ENCODE peak calls at places on chromosomes 12 and 14, in eight cellular contexts. G, K, Y, Q, C, H, Z and L are unnamed samples.

GRCh38 chr12:25811656-25812126 is 146.8 kb upstream of the RASSF8 start:
- DNase-seq in G (no peak), K (no peak), Y (peak), Q (no peak), C (no peak), H (peak), Z (no peak), L (peak)

GRCh38 chr12:94172973-94173372 is 24.6 kb downstream of the PLXNC1 start:
- DNase-seq in G (no peak), K (no peak), Y (peak), Q (no peak), C (no peak), H (peak), Z (peak), L (no peak)

GRCh38 chr12:124147579-124147978 is 147.3 kb upstream of the RFLNA start:
- DNase-seq in G (no peak), K (no peak), Y (no peak), Q (no peak), C (no peak), H (no peak), Z (no peak), L (no peak)

GRCh38 chr14:102751088-102751487 is 26.2 kb upstream of the TRAF3 start:
- DNase-seq in G (no peak), K (no peak), Y (no peak), Q (no peak), C (no peak), H (no peak), Z (no peak), L (no peak)

GRCh38 chr14:40058916-40059897 is 627.0 kb upstream of the FBXO33 start:
- DNase-seq in G (no peak), K (no peak), Y (no peak), Q (no peak), C (no peak), H (no peak), Z (no peak), L (no peak)

GRCh38 chr14:67623114-67623513 is 3.4 kb downstream of the ARG2 start:
- DNase-seq in G (no peak), K (no peak), Y (no peak), Q (no peak), C (no peak), H (no peak), Z (no peak), L (no peak)

GRCh38 chr12:12551115-12551514 is 11.5 kb downstream of the DUSP16 start:
- DNase-seq in G (no peak), K (no peak), Y (no peak), Q (no peak), C (no peak), H (no peak), Z (no peak), L (no peak)

GRCh38 chr14:21104448-21105060 is 3.7 kb downstream of the TMEM253 start:
- DNase-seq in G (peak), K (peak), Y (peak), Q (peak), C (peak), H (peak), Z (peak), L (peak)

GRCh38 chr14:68402525-68403101 is 390.3 kb downstream of the ZFP36L1 start:
- DNase-seq in G (no peak), K (no peak), Y (no peak), Q (no peak), C (no peak), H (no peak), Z (no peak), L (no peak)

GRCh38 chr14:66311058-66311457 is 175.1 kb upstream of the CCDC196 start:
- DNase-seq in G (no peak), K (no peak), Y (no peak), Q (no peak), C (no peak), H (no peak), Z (no peak), L (no peak)

GRCh38 chr12:66191547-66192126 is 2.6 kb downstream of the IRAK3 start:
- DNase-seq in G (no peak), K (no peak), Y (no peak), Q (no peak), C (no peak), H (no peak), Z (no peak), L (no peak)

GRCh38 chr12:49687941-49688340 is 19.3 kb downstream of the FMNL3 start:
- DNase-seq in G (no peak), K (peak), Y (no peak), Q (no peak), C (no peak), H (no peak), Z (no peak), L (no peak)
- TF ChIP-seq CTCF in G (no peak), K (no peak), Y (no peak), Q (no peak), C (no peak), H (no peak), Z (no peak), L (no peak)

DNA sequence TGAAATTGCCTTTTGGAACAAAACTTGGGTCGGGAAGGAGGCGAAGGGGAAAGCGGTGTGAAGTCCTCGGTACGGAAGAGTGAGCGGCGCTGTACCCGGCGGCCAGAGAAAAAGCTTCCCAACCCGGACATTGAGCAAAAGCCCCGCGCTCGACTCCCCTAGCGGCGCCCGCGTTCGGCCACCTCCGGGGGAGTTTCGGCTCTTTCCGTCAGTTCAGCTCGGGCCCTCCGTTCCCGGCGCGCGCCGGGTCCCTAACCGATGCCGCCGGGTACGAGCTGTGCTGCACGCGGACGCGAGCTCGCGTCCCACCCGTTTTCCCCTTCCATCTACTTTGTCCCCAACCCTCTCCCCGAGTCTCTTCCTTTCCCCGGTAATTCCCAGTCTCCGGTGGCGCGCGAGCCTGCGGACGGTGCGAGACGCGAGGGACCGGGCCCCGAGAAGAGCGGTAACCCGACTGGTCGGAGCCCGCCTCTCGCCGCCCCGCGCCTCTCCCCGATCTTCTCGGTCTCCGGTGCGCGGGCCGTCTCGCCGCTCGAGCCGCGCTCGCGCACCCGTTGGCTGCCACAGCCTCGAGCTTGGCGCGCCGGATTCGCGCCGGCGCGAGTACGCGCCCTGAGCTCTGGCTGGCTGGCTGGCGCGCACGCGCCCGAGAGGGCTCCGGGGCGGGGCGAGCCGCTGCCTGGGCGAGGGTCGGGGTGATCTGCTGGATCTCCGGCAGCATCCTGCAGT is 446 bp upstream of the SPATS2 start:
- DNase-seq in G (peak), K (peak), Y (peak), Q (peak), C (peak), H (peak), Z (peak), L (peak)
- TF ChIP-seq CTCF in G (peak), K (peak), Y (peak), Q (peak), C (peak), H (peak), Z (peak), L (no peak)

GRCh38 chr12:131836714-131837397 is 8.7 kb downstream of the MMP17 start:
- DNase-seq in G (no peak), K (no peak), Y (no peak), Q (no peak), C (no peak), H (no peak), Z (no peak), L (no peak)

GRCh38 chr12:131834798-131835615 is 6.8 kb downstream of the MMP17 start:
- DNase-seq in G (no peak), K (no peak), Y (no peak), Q (peak), C (no peak), H (no peak), Z (no peak), L (no peak)

GRCh38 chr12:131835616-131836171 is 7.5 kb downstream of the MMP17 start:
- DNase-seq in G (no peak), K (no peak), Y (no peak), Q (no peak), C (no peak), H (no peak), Z (no peak), L (no peak)

GRCh38 chr12:131833896-131834641 is 5.9 kb downstream of the MMP17 start:
- DNase-seq in G (peak), K (no peak), Y (peak), Q (peak), C (no peak), H (peak), Z (no peak), L (no peak)

DNA sequence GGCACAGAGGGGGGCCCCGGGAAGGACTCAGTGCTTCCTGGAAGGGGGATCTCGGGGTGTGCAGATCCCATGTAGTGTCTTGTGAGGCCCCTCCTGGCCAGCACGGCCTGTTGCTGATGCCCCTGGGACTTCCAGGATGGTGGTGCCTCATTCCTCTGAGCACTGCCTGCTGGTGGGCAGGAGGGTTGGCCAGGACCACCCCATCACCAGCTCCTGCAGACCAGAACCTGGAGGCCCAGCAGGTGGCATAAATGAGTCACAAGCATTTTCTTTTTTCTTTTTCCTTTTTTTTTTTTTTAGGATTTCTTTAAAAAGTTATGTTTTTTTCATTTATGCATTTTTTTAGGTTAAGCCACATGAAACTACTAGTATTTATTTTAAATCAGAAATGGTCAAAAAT is 8.0 kb downstream of the MMP17 start:
- DNase-seq in G (no peak), K (no peak), Y (peak), Q (peak), C (no peak), H (peak), Z (no peak), L (no peak)
- TF ChIP-seq CTCF in G (no peak), K (peak), Y (peak), Q (peak), C (no peak), H (peak), Z (peak), L (peak)

DNA sequence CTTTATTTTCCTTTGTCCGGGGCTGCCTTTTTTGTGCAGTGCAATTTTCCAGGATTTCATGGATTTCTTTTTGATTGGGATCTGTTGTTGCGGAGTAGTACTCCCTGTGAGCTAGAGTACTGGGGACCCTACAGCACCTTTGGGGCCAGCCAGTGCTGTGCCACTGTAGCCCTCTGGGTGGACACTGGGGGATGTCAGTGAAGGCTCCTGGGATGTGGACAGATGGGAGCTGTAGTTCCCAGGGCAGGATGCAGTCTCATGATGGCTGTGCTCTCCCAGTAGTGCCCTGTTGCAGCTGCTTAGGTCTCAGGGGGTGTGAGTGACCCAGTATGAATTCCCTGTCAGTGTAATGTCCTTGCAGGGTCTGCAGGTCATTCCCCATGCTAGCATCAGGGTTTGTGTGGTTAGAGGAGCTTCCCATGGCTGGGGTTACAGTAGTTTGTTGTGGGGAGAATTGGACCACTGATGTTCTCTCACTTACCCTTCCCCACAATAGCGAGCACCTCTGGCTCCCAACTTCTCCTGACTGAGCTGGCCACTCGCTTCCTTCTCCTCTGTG is 72.2 kb downstream of the BRMS1L start:
- DNase-seq in G (no peak), K (peak), Y (no peak), Q (no peak), C (no peak), H (no peak), Z (no peak), L (no peak)
- TF ChIP-seq CTCF in G (no peak), K (no peak), Y (no peak), Q (no peak), C (no peak), H (no peak), Z (no peak), L (no peak)

GRCh38 chr12:23083267-23083666 is 458.3 kb downstream of the ETNK1 start:
- DNase-seq in G (no peak), K (peak), Y (peak), Q (peak), C (no peak), H (peak), Z (no peak), L (no peak)
- TF ChIP-seq CTCF in G (no peak), K (no peak), Y (no peak), Q (no peak), C (no peak), H (no peak), Z (no peak), L (no peak)

DNA sequence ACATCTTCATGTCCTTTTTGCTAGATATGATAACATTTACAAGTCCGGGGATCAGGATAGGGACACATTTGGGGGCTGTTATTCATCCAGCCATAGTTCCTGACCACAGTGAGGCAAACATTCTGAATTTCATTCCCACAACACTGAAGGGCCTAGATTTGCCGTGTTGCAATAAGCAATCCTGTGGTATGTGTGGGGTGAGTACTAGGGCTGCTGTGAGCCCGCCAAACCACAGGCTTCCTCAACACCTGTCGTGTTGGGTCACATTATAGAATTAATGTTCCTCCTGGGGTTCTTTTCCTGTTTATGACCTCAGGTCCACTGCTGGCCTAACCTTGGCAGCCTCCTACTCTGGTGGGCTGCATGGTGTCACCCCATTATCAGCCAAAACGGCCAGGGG is 119.2 kb downstream of the TBC1D30 start:
- DNase-seq in G (no peak), K (no peak), Y (peak), Q (no peak), C (no peak), H (no peak), Z (no peak), L (no peak)
- TF ChIP-seq CTCF in G (no peak), K (no peak), Y (no peak), Q (no peak), C (no peak), H (no peak), Z (no peak), L (no peak)

GRCh38 chr12:59654061-59654460 is 58.2 kb downstream of the SLC16A7 start:
- DNase-seq in G (no peak), K (no peak), Y (no peak), Q (no peak), C (no peak), H (no peak), Z (no peak), L (no peak)

GRCh38 chr12:59649203-59649602 is 53.4 kb downstream of the SLC16A7 start:
- DNase-seq in G (no peak), K (peak), Y (no peak), Q (no peak), C (no peak), H (peak), Z (no peak), L (no peak)

GRCh38 chr12:59652098-59652497 is 56.3 kb downstream of the SLC16A7 start:
- DNase-seq in G (no peak), K (no peak), Y (no peak), Q (no peak), C (no peak), H (no peak), Z (no peak), L (no peak)

GRCh38 chr12:59651230-59651920 is 55.5 kb downstream of the SLC16A7 start:
- DNase-seq in G (no peak), K (peak), Y (peak), Q (no peak), C (no peak), H (peak), Z (peak), L (no peak)

GRCh38 chr12:59650594-59651229 is 54.9 kb downstream of the SLC16A7 start:
- DNase-seq in G (no peak), K (peak), Y (peak), Q (no peak), C (no peak), H (peak), Z (peak), L (no peak)
- TF ChIP-seq CTCF in G (no peak), K (no peak), Y (peak), Q (peak), C (no peak), H (no peak), Z (no peak), L (no peak)